ENCODE peak calls at places on chromosomes 7 and 10, in four cellular contexts. S is endothelial cell, U is adrenal gland, Y is fibroblast of pulmonary artery. L is an unnamed sample.

GRCh38 chr7:103075337-103075918 is 488 bp downstream of the ARMC10 start:
- DNase-seq in S (peak; percentile 56), U (peak; percentile 65), Y (peak; percentile 38), L (peak; percentile 67)

GRCh38 chr10:12042409-12042796 is 206 bp downstream of the UPF2 start:
- DNase-seq in S (peak; percentile 43), U (peak; percentile 53), Y (peak; percentile 13), L (peak; percentile 31)

GRCh38 chr7:101162551-101163280 is 2.7 kb downstream of the VGF start:
- DNase-seq in S (peak; percentile 42), U (no peak), Y (peak; percentile 47), L (no peak)

GRCh38 chr7:83548250-83548649 is 100.7 kb downstream of the SEMA3E start:
- DNase-seq in S (no peak), U (no peak), Y (no peak), L (no peak)

GRCh38 chr10:79422178-79422892 is 23.1 kb downstream of the ZCCHC24 start:
- DNase-seq in S (no peak), U (no peak), Y (peak; percentile 92), L (no peak)

GRCh38 chr10:70302292-70302691 is 18.5 kb upstream of the NPFFR1 start:
- DNase-seq in S (no peak), U (peak; percentile 53), Y (peak; percentile 86), L (no peak)

GRCh38 chr10:127195041-127195506 is 1.3 kb downstream of the INSYN2A start:
- DNase-seq in S (peak; percentile 26), U (no peak), Y (no peak), L (no peak)

GRCh38 chr7:37438879-37439278 is 9.8 kb downstream of the ELMO1 start:
- DNase-seq in S (no peak), U (no peak), Y (no peak), L (no peak)

GRCh38 chr7:41323811-41324210 is 379.1 kb downstream of the INHBA start:
- DNase-seq in S (no peak), U (no peak), Y (no peak), L (no peak)

GRCh38 chr7:78514653-78515052 is 716.1 kb downstream of the PHTF2 start:
- DNase-seq in S (no peak), U (no peak), Y (no peak), L (no peak)

GRCh38 chr7:78516450-78516849 is 717.9 kb downstream of the PHTF2 start:
- DNase-seq in S (no peak), U (no peak), Y (no peak), L (no peak)

DNA sequence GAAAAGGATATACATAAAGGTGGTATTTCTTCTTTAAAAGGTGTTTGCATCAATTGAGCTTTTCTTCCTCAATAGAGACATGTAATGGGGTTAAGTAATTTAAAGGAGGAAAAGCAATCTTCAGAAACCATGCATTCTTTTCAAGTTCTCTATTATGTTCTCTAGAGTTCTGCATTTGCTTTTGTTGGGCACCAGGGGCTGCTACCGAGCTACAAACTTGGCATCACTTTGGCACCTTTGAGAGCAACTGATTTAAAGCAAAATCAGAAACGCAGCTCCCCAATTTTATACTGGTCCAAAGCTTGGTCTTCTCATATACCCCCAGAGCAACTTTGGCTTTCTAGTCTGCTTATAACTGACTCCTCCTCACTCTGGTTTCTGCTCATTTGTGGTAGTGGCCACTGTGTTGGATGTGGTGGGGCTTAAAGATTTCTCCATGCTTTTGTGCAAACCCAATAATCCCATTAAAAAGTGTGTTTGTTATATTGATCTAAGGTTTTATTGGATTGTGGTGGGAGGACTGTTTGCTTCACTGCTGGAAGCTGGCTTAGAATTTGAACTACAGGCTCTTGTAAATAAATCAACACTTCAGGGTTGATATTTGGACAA is 712.1 kb downstream of the PHTF2 start:
- DNase-seq in S (peak; percentile 62), U (peak; percentile 56), Y (peak; percentile 53), L (peak; percentile 13)
- TF ChIP-seq CTCF in S (peak; percentile 63), U (peak; percentile 69), Y (peak; percentile 86), L (peak; percentile 73)

GRCh38 chr10:122113161-122113944 is 124.4 kb downstream of the TACC2 start:
- DNase-seq in S (peak; percentile 76), U (peak; percentile 82), Y (peak; percentile 77), L (peak; percentile 66)
- TF ChIP-seq CTCF in S (peak; percentile 39), U (peak; percentile 72), Y (peak; percentile 54), L (peak; percentile 71)

DNA sequence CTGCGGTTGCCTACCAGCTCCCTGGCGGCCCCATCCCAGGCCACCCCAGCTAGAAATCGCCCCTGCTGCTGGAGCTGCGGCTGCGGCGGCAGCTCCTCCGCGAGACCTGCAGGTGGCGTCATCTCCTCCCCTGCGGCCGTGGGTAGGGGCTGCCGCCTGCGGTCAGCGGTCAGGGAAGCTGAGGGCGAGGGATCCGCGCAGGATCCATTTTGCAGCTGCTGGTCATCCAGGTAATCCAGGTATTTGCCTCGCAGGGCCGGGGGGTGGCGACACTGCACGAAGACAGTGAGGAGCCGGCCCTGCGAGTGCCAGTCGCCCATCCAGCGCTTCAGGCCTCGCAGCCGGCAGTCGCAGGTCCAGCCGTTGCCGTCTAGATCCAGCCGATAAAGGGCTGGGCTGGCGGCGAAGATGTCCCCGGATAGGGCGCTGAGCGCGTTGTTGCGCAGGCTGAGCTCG is 1.5 kb downstream of the TRIL start:
- DNase-seq in S (peak; percentile 78), U (peak; percentile 42), Y (peak; percentile 56), L (peak; percentile 77)
- TF ChIP-seq CTCF in S (peak; percentile 43), U (peak; percentile 63), Y (peak; percentile 56), L (peak; percentile 69)

GRCh38 chr10:6537704-6538103 is 42.4 kb downstream of the PRKCQ start:
- DNase-seq in S (no peak), U (no peak), Y (no peak), L (no peak)
- TF ChIP-seq CTCF in S (no peak), U (no peak), Y (no peak), L (no peak)

GRCh38 chr7:148523550-148523949 is 67.0 kb upstream of the C7orf33 start:
- DNase-seq in S (no peak), U (no peak), Y (no peak), L (no peak)

GRCh38 chr7:148524479-148525173 is 65.9 kb upstream of the C7orf33 start:
- DNase-seq in S (no peak), U (no peak), Y (no peak), L (no peak)

GRCh38 chr7:148515728-148516715 is 74.5 kb upstream of the C7orf33 start:
- DNase-seq in S (no peak), U (no peak), Y (no peak), L (no peak)

GRCh38 chr7:148521271-148521670 is 69.3 kb upstream of the C7orf33 start:
- DNase-seq in S (no peak), U (no peak), Y (no peak), L (no peak)
- TF ChIP-seq CTCF in S (no peak), U (no peak), Y (no peak), L (no peak)

DNA sequence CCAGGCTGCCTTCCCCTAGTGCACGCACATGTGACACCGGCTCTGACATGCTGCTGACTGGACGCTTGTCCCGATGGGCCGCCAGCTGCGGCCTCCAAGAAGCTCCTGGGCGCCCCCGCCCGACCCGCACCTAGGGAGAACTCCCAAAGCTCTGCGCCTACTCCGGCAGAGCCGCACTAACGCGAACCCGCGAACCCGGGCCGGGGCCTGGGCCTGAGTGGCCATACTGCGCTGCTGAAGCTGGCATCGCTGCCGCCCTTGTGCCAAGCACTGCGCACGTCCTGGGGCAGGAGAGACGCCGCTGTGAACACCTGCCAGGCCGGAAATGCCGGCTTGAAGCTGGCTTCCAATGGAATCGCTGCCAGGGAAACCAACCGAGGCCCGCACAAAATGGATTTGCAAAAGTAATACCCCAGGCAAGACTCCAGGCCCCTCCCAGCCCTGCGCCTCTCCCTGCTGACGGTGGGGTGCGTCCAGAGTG is 85.1 kb downstream of the WASHC2A start:
- DNase-seq in S (peak; percentile 5), U (no peak), Y (no peak), L (no peak)
- TF ChIP-seq CTCF in S (no peak), U (no peak), Y (no peak), L (no peak)